ENCODE peak calls at places on chromosomes 16 and 17, in five cellular contexts. R is AG04450, W is HFF-Myc, T is LNCaP clone FGC, I is fibroblast of the aortic adventitia. H is an unnamed sample.

GRCh38 chr16:15403392-15403995 is 7.9 kb downstream of the MPV17L start:
- DNase-seq in R (no peak), W (no peak), T (no peak), I (no peak), H (no peak)

GRCh38 chr16:72061564-72061963 is 1.5 kb upstream of the HPR start:
- DNase-seq in R (no peak), W (no peak), T (no peak), I (no peak), H (no peak)

GRCh38 chr17:45320931-45321461 is 4.2 kb upstream of the MAP3K14 start:
- DNase-seq in R (peak), W (peak), T (peak), I (peak), H (peak)

GRCh38 chr16:70418274-70418992 is 20.5 kb downstream of the ST3GAL2 start:
- DNase-seq in R (no peak), W (no peak), T (no peak), I (no peak), H (no peak)

GRCh38 chr17:15973834-15974233 is 25.7 kb downstream of the ZSWIM7 start:
- DNase-seq in R (no peak), W (no peak), T (no peak), I (no peak), H (no peak)

GRCh38 chr16:67444259-67445125 is 13.6 kb downstream of the HSD11B2 start:
- DNase-seq in R (no peak), W (no peak), T (no peak), I (no peak), H (no peak)

GRCh38 chr17:43722921-43723665 is 35.5 kb downstream of the SOST start:
- DNase-seq in R (no peak), W (no peak), T (no peak), I (no peak), H (no peak)

GRCh38 chr17:81294512-81295030 is 536 bp downstream of the SLC38A10 start:
- DNase-seq in R (no peak), W (no peak), T (no peak), I (peak), H (no peak)

GRCh38 chr17:7651097-7651958 is 602 bp downstream of the ATP1B2 start:
- DNase-seq in R (no peak), W (no peak), T (no peak), I (no peak), H (no peak)

GRCh38 chr16:53745126-53745525 is 41.2 kb downstream of the FTO start:
- DNase-seq in R (no peak), W (no peak), T (no peak), I (peak), H (peak)

GRCh38 chr17:41071606-41072375 is 6.1 kb upstream of the KRTAP2-4 start:
- DNase-seq in R (no peak), W (no peak), T (no peak), I (no peak), H (no peak)

GRCh38 chr17:37774508-37774907 is 29.6 kb upstream of the HNF1B start:
- DNase-seq in R (no peak), W (no peak), T (no peak), I (no peak), H (no peak)

GRCh38 chr17:77396610-77397009 is 255.8 kb downstream of the SEC14L1 start:
- DNase-seq in R (no peak), W (no peak), T (no peak), I (no peak), H (no peak)

GRCh38 chr16:27775254-27775653 is 225.3 kb downstream of the KATNIP start:
- DNase-seq in R (no peak), W (no peak), T (no peak), I (no peak), H (no peak)

GRCh38 chr17:75881678-75882454 is 3.5 kb upstream of the TRIM47 start:
- DNase-seq in R (no peak), W (no peak), T (no peak), I (no peak), H (no peak)

GRCh38 chr17:6474376-6474775 is 30.1 kb downstream of the PIMREG start:
- DNase-seq in R (no peak), W (no peak), T (no peak), I (no peak), H (no peak)

GRCh38 chr17:42819939-42820535 is 4.0 kb downstream of the BECN1 start:
- DNase-seq in R (no peak), W (no peak), T (no peak), I (peak), H (no peak)

GRCh38 chr16:30110661-30111060 is 2.7 kb downstream of the GDPD3 start:
- DNase-seq in R (no peak), W (no peak), T (no peak), I (peak), H (no peak)

GRCh38 chr17:36485805-36486203 is 677 bp upstream of the ZNHIT3 start:
- DNase-seq in R (no peak), W (no peak), T (no peak), I (no peak), H (no peak)

GRCh38 chr17:40086150-40087044 is 14.0 kb downstream of the NR1D1 start:
- DNase-seq in R (no peak), W (no peak), T (no peak), I (no peak), H (no peak)

GRCh38 chr16:66487580-66488235 is 60.6 kb downstream of the BEAN1 start:
- DNase-seq in R (no peak), W (no peak), T (no peak), I (no peak), H (no peak)

GRCh38 chr16:69935740-69936139 is 15.4 kb upstream of the CLEC18A start:
- DNase-seq in R (no peak), W (no peak), T (no peak), I (no peak), H (no peak)

GRCh38 chr17:30454635-30455034 is 22.6 kb upstream of the GOSR1 start:
- DNase-seq in R (no peak), W (no peak), T (no peak), I (no peak), H (no peak)

DNA sequence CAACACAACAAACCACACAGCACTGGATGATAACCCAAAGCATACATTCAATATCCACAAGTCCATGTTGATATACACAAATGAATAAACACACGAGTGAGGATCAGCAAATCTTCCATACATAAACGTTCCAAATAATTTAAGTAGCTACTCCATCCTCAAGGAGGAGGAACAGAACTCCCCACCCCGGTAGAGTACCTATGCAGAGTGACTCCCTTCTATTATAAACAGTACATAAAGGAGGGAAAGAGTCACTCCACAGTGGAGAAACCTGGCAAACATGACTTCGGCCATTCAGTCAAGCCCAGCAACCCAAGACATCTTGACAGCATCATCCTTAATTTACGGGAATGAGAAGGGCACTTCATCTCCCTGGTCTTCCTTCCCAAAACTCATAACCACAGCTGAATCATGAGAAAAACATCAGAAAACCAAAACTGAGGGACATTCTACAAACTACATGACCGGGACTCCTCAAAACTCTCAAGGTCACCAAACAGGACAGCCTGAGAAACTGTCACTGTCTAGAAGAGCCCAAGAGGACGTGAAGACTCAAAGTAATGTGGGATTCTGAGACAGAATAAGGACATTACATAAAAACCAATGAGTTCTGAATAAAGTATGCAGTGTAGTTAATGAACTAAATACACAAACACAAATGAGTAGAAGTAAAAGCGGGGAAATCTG is 5.6 kb downstream of the USP22 start:
- DNase-seq in R (no peak), W (no peak), T (peak), I (no peak), H (no peak)
- H3K4me3 ChIP-seq in R (no peak), W (no peak), T (peak), I (peak), H (no peak)

DNA sequence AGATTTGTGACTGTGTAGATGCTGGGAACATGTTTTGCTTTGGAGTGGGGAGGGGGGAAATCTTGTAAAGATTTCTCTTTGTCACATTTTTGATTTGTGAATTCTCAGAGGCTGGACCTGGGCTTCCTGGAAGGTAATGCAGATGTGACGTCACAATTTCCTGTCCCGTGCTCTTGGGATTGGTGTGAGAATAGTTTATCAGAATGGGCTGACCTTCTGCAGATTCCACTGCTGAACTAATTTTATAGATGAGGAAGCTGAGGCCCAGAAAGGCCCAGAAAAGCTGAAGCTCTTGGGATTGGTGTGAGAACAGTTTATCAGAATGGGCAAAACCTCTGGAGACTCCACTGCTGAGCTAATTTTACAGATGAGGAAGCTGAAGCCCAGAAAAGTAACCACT is 34.0 kb downstream of the HS3ST3B1 start:
- DNase-seq in R (no peak), W (no peak), T (no peak), I (no peak), H (no peak)
- TF ChIP-seq CTCF in R (no peak), W (no peak), T (no peak), I (no peak), H (no peak)

GRCh38 chr17:38848939-38849563 is 4.5 kb downstream of the RPL23 start:
- DNase-seq in R (no peak), W (no peak), T (no peak), I (no peak), H (no peak)

GRCh38 chr17:38853292-38854219 is at the start of gene RPL23:
- DNase-seq in R (peak), W (peak), T (peak), I (peak), H (peak)

GRCh38 chr17:38850374-38850773 is 3.1 kb downstream of the RPL23 start:
- DNase-seq in R (no peak), W (no peak), T (no peak), I (no peak), H (no peak)

GRCh38 chr17:38852771-38853291 is 690 bp downstream of the RPL23 start:
- DNase-seq in R (no peak), W (no peak), T (no peak), I (no peak), H (no peak)

DNA sequence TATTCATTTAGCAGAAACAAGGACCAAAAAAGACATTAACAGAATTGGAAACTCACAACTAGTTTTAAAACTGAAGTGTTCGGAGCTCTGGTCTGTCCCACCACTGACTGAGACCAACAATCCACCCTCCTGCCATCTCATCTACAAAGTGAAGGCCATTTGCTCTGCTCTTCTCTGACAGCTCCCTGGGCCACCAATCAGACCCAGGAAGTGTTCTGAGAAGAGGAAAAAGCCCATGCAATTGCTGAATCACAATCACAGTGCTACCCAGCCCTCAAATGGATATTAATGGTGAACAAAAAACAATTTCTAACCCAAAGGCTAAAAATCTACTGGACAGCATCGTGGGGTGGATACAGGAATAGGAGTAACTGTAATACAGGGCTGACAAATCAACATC is 2.1 kb downstream of the RPL23 start:
- DNase-seq in R (no peak), W (no peak), T (no peak), I (no peak), H (no peak)
- H3K4me3 ChIP-seq in R (peak), W (peak), T (peak), I (peak), H (peak)

DNA sequence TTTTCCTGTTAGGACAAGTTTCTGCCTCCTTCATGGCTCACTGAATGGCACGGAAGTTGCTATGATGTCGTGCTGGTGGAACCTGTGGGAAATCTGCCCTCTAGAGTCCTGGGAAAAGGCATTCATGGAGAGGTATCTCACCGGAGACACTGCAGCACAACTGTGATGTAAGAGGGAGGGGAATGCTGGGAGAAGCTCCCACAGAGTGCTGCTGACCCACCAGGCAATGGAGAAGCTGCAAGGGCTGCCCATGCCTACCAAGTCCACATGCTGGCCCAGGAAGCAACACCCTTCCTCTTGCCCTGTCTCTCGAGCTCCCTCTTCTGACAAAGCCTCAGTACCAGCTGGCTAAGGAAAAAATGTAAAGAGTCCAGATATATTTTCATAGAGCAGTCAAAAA is 45.2 kb upstream of the SLC5A11 start:
- DNase-seq in R (no peak), W (no peak), T (no peak), I (peak), H (no peak)
- TF ChIP-seq CTCF in R (peak), W (no peak), T (peak), I (peak), H (peak)